ENCODE peak calls at places on chromosomes 11 and 22, in four cellular contexts. One of them, this sample, is unnamed.

GRCh38 chr11:13668957-13669521 is 571 bp downstream of the FAR1 start:
- DNase-seq in suprapubic skin: peak; percentile 74
- DNase-seq in astrocyte of the spinal cord: peak; percentile 24
- DNase-seq in neural progenitor cell: no peak
- DNase-seq in this sample: peak; percentile 37

GRCh38 chr11:61148016-61148640 is 13.1 kb downstream of the VPS37C start:
- DNase-seq in suprapubic skin: no peak
- DNase-seq in astrocyte of the spinal cord: no peak
- DNase-seq in neural progenitor cell: peak; percentile 35
- DNase-seq in this sample: no peak

GRCh38 chr11:62573006-62573591 is 592 bp downstream of the EEF1G start:
- DNase-seq in suprapubic skin: no peak
- DNase-seq in astrocyte of the spinal cord: peak; percentile 18
- DNase-seq in neural progenitor cell: peak; percentile 51
- DNase-seq in this sample: no peak

GRCh38 chr11:125980421-125980820 is 34.6 kb downstream of the VSIG10L2 start:
- DNase-seq in suprapubic skin: no peak
- DNase-seq in astrocyte of the spinal cord: no peak
- DNase-seq in neural progenitor cell: peak; percentile 12
- DNase-seq in this sample: no peak

GRCh38 chr11:17012712-17013547 is 1.3 kb downstream of the PLEKHA7 start:
- DNase-seq in suprapubic skin: no peak
- DNase-seq in astrocyte of the spinal cord: peak; percentile 85
- DNase-seq in neural progenitor cell: peak; percentile 78
- DNase-seq in this sample: peak; percentile 94

GRCh38 chr11:128582496-128583366 is 4.6 kb downstream of the ETS1 start:
- DNase-seq in suprapubic skin: no peak
- DNase-seq in astrocyte of the spinal cord: peak; percentile 95
- DNase-seq in neural progenitor cell: peak; percentile 50
- DNase-seq in this sample: peak; percentile 96

GRCh38 chr22:44534335-44534734 is 36.3 kb upstream of the RTL6 start:
- DNase-seq in suprapubic skin: no peak
- DNase-seq in astrocyte of the spinal cord: no peak
- DNase-seq in neural progenitor cell: no peak
- DNase-seq in this sample: no peak

GRCh38 chr11:116062129-116062525 is 557.9 kb upstream of the CADM1 start:
- DNase-seq in suprapubic skin: no peak
- DNase-seq in astrocyte of the spinal cord: no peak
- DNase-seq in neural progenitor cell: no peak
- DNase-seq in this sample: no peak

GRCh38 chr22:42360348-42360747 is 71.9 kb downstream of the NFAM1 start:
- DNase-seq in suprapubic skin: no peak
- DNase-seq in astrocyte of the spinal cord: no peak
- DNase-seq in neural progenitor cell: no peak
- DNase-seq in this sample: no peak

GRCh38 chr22:42357221-42357620 is 75.0 kb downstream of the NFAM1 start:
- DNase-seq in suprapubic skin: no peak
- DNase-seq in astrocyte of the spinal cord: no peak
- DNase-seq in neural progenitor cell: no peak
- DNase-seq in this sample: peak; percentile 50

GRCh38 chr22:42358643-42359558 is 73.3 kb downstream of the NFAM1 start:
- DNase-seq in suprapubic skin: no peak
- DNase-seq in astrocyte of the spinal cord: no peak
- DNase-seq in neural progenitor cell: no peak
- DNase-seq in this sample: no peak

GRCh38 chr22:42356547-42356946 is 75.7 kb downstream of the NFAM1 start:
- DNase-seq in suprapubic skin: no peak
- DNase-seq in astrocyte of the spinal cord: no peak
- DNase-seq in neural progenitor cell: no peak
- DNase-seq in this sample: no peak

DNA sequence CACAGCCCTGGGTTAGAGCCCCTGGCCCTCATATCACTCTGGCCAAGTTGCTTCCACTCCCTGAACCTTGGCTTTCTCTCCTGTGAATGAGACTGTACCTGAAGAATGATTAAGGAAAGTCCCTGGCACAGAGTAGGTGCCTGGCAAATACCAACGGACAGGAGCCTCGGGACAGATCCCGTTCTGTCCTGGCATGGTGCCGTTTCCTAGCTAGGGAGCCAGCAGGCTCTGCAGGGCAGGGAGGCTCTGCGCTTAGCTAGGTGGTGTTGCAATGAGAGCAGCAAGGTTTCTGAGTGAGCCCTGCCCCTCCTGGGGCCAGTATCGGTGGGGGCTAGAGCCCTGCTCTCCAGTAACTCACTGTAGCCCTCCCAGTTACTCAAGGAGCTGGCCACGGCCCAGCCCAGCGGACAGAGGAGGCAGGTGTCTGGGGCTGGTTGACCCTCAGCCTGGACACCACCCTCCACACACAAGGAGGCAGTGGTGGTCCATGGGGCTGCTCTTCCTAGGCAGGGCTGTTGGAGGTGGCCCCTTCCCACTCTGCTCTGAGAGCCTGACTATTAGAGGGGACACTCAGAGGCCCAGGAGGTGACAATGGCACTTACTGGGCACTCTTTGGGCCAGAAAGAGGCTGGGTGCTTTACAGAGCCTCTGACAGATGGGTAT is 74.4 kb downstream of the NFAM1 start:
- DNase-seq in suprapubic skin: no peak
- DNase-seq in astrocyte of the spinal cord: no peak
- DNase-seq in neural progenitor cell: no peak
- DNase-seq in this sample: peak; percentile 73
- TF ChIP-seq CTCF in suprapubic skin: no peak
- TF ChIP-seq CTCF in astrocyte of the spinal cord: no peak
- TF ChIP-seq CTCF in neural progenitor cell: peak; percentile 33
- TF ChIP-seq CTCF in this sample: no peak

GRCh38 chr22:36368359-36368983 is 19.3 kb downstream of the MYH9 start:
- DNase-seq in suprapubic skin: no peak
- DNase-seq in astrocyte of the spinal cord: peak; percentile 79
- DNase-seq in neural progenitor cell: peak; percentile 94
- DNase-seq in this sample: peak; percentile 25

GRCh38 chr22:36371920-36372319 is 15.8 kb downstream of the MYH9 start:
- DNase-seq in suprapubic skin: no peak
- DNase-seq in astrocyte of the spinal cord: peak; percentile 3
- DNase-seq in neural progenitor cell: no peak
- DNase-seq in this sample: peak; percentile 23

GRCh38 chr22:36369004-36369921 is 18.5 kb downstream of the MYH9 start:
- DNase-seq in suprapubic skin: no peak
- DNase-seq in astrocyte of the spinal cord: peak; percentile 29
- DNase-seq in neural progenitor cell: no peak
- DNase-seq in this sample: peak; percentile 11

GRCh38 chr22:36367479-36367878 is 20.3 kb downstream of the MYH9 start:
- DNase-seq in suprapubic skin: no peak
- DNase-seq in astrocyte of the spinal cord: no peak
- DNase-seq in neural progenitor cell: no peak
- DNase-seq in this sample: no peak

DNA sequence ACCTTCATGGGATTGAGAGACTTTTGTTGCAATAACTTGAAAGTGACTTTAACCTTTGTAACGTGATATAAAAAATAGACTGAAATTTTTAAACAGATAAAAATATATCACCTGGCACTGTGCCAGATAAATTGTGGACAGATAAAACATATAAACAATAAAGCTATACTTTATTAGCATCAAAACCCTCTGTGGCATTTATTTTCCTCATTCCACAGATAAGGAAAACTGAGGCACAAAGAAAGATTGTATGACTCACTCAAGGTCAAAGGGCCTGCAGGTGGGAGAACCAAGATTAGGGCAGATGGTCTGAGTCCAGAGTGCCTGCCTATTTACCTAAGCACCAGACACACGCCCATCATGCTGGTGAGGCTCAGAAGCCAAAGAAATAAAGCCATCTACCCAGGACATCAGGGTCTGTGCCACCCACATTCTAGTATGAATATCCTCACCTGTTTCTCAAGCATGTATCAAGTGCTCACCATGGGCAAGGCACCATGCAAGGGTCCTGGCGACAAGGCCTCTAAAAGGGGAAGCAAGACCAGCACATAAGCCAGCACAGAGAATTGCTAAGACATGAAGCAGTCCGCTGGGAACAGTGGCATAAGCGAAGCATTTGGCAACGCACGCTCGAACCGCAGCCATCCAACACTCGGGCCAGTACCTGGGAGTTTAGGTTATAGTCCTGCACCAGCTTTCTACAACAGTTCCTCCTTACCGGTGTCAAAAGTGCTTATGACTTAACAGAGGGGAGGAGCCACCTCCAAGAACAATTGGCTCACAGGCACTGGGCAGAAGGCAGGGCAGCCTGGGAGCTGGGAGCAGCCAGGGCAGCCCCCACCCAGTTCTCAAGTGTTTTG is 17.6 kb downstream of the MYH9 start:
- DNase-seq in suprapubic skin: no peak
- DNase-seq in astrocyte of the spinal cord: peak; percentile 40
- DNase-seq in neural progenitor cell: peak; percentile 70
- DNase-seq in this sample: peak; percentile 58
- H3K4me3 ChIP-seq in suprapubic skin: peak overlapping the region; percentile 29
- H3K4me3 ChIP-seq in astrocyte of the spinal cord: no peak overlapping the region
- H3K4me3 ChIP-seq in neural progenitor cell: no peak overlapping the region
- H3K4me3 ChIP-seq in this sample: no peak overlapping the region

DNA sequence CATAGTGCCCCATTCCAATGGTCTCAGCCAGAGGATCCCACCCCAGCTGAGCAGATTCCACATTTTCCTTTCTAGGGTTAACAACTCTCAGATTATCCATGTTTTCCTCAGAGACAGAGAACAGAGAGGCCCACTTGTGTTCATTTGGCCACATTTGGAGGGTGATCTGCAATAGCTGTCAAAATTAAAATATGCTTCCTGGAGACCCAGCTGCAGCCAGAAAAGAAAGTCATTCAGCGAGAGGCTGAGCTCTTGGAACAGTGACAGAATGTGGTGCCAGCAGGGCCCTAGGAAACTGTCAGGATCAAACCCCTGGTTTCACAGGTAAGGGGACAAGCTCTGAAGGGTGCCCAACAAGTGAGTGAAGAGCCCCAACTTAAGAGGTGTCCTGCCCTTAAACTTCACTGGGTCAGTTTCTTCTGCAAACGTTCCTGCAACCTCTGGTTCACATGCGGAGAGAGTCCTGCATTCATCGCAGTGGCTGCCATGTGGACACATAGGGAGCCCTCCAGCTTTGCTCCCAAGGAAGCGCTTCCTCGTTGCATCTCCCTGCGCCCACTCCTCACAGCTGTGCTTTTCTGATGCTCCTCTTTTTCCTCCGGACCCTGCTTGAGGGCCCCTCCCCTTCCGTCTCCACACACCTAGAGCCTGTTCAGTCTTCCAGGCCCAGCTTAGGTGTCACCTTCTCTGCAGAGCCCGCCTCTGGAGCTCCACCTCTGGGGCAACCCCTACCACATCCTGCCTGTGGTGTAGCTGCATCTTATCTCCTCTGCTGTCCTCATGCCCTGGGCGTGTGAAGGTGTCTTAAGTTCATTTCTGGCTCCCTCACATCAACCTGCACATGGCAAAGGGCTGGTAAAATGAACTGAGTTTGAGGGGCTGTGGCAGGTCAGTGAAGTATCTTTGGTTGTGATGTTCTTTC is 3.9 kb downstream of the UCP3 start:
- DNase-seq in suprapubic skin: no peak
- DNase-seq in astrocyte of the spinal cord: no peak
- DNase-seq in neural progenitor cell: no peak
- DNase-seq in this sample: no peak
- TF ChIP-seq CTCF in suprapubic skin: no peak
- TF ChIP-seq CTCF in astrocyte of the spinal cord: no peak
- TF ChIP-seq CTCF in neural progenitor cell: no peak
- TF ChIP-seq CTCF in this sample: no peak

GRCh38 chr11:6655790-6656580 is at the start of gene DCHS1:
- DNase-seq in suprapubic skin: no peak
- DNase-seq in astrocyte of the spinal cord: no peak
- DNase-seq in neural progenitor cell: peak; percentile 75
- DNase-seq in this sample: no peak

GRCh38 chr11:6654281-6655019 is 1.2 kb downstream of the DCHS1 start:
- DNase-seq in suprapubic skin: no peak
- DNase-seq in astrocyte of the spinal cord: no peak
- DNase-seq in neural progenitor cell: no peak
- DNase-seq in this sample: no peak

GRCh38 chr11:6653656-6654055 is 2.0 kb downstream of the DCHS1 start:
- DNase-seq in suprapubic skin: no peak
- DNase-seq in astrocyte of the spinal cord: no peak
- DNase-seq in neural progenitor cell: no peak
- DNase-seq in this sample: no peak

GRCh38 chr11:6656581-6656915 is 939 bp upstream of the DCHS1 start:
- DNase-seq in suprapubic skin: no peak
- DNase-seq in astrocyte of the spinal cord: no peak
- DNase-seq in neural progenitor cell: no peak
- DNase-seq in this sample: no peak

DNA sequence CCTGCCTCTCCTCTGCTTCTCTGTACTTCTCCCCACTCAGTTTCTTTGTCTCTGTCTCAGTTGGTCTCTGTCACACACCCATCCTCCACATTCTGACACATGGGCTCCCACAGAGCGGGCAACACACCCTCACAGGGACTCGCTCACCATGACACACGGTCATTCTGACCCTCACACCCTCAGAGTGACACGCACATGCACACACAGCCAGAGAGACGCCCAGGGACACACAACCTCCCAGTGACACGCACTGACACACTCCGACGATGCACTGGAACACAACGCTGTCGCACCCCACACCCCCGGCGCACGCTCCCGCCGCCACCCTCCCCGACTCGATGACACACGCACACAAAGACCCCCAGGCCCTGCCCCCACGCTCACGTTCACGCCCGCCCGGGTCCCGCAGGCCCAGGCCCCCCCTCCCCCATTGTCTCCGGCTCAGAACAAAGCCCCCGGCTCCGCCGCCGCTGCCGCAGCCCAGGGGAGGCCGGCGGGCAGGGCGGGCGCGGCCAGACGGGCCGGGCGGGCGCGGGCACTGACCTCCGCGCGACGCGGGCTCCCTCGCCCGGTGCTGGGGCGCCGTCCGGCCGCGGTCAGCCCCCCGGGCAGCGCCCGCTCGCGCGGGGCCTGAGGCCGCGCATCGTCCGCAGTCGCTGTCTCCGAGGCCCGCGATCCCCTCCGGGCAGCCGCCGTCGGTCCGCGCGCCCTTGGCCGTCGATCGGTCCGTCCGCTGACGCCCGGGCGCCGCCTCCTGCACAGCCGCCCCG is 404 bp downstream of the DCHS1 start:
- DNase-seq in suprapubic skin: no peak
- DNase-seq in astrocyte of the spinal cord: no peak
- DNase-seq in neural progenitor cell: peak; percentile 67
- DNase-seq in this sample: no peak
- H3K4me3 ChIP-seq in suprapubic skin: peak overlapping the region; percentile 54
- H3K4me3 ChIP-seq in astrocyte of the spinal cord: peak overlapping the region; percentile 52
- H3K4me3 ChIP-seq in neural progenitor cell: peak overlapping the region; percentile 64
- H3K4me3 ChIP-seq in this sample: no peak overlapping the region

GRCh38 chr11:2208691-2209369 is 37.2 kb upstream of the TH start:
- DNase-seq in suprapubic skin: peak; percentile 54
- DNase-seq in astrocyte of the spinal cord: no peak
- DNase-seq in neural progenitor cell: peak; percentile 32
- DNase-seq in this sample: peak; percentile 7
- TF ChIP-seq CTCF in suprapubic skin: no peak
- TF ChIP-seq CTCF in astrocyte of the spinal cord: no peak
- TF ChIP-seq CTCF in neural progenitor cell: peak; percentile 11
- TF ChIP-seq CTCF in this sample: peak; percentile 19

This sample was measured in bronchial epithelial cell.